ENCODE peak calls at places on chromosomes 4 and X, in seven cellular contexts. Z is heart left ventricle; F is A549; W is uterus; O is naive thymus-derived CD4-positive, alpha-beta T cell; C is GM23338; P is right cardiac atrium. N is an unnamed sample.

GRCh38 chr4:62661821-62662220 is 1461.7 kb downstream of the ADGRL3 start:
- DNase-seq in Z (no peak), F (no peak), W (no peak), O (no peak), C (peak), P (no peak), N (no peak)

GRCh38 chr4:70183168-70183939 is 12.2 kb upstream of the ODAM start:
- DNase-seq in Z (no peak), F (peak), W (no peak), O (no peak), C (peak), P (no peak), N (peak)

GRCh38 chr4:54568184-54568583 is 89.6 kb upstream of the KIT start:
- DNase-seq in Z (no peak), F (no peak), W (no peak), O (no peak), C (no peak), P (no peak), N (peak)

GRCh38 chrX:153648358-153649177 is 1.6 kb downstream of the DUSP9 start:
- DNase-seq in Z (peak), F (no peak), W (peak), O (no peak), C (no peak), P (peak), N (no peak)

GRCh38 chr4:173990126-173990878 is 293.2 kb downstream of the FBXO8 start:
- DNase-seq in Z (no peak), F (peak), W (peak), O (no peak), C (peak), P (no peak), N (no peak)

GRCh38 chr4:87093443-87094123 is 126.8 kb downstream of the KLHL8 start:
- DNase-seq in Z (no peak), F (peak), W (no peak), O (peak), C (peak), P (no peak), N (peak)

GRCh38 chr4:147367841-147368385 is 113.0 kb upstream of the EDNRA start:
- DNase-seq in Z (no peak), F (no peak), W (no peak), O (no peak), C (no peak), P (no peak), N (no peak)

GRCh38 chr4:67333663-67334062 is 211.6 kb downstream of the CENPC start:
- DNase-seq in Z (no peak), F (no peak), W (no peak), O (no peak), C (no peak), P (no peak), N (no peak)

GRCh38 chr4:83012631-83013419 is 2.2 kb upstream of the LIN54 start:
- DNase-seq in Z (peak), F (peak), W (peak), O (peak), C (peak), P (peak), N (peak)

GRCh38 chr4:119490335-119490734 is 138.3 kb downstream of the PDE5A start:
- DNase-seq in Z (no peak), F (peak), W (no peak), O (no peak), C (peak), P (no peak), N (peak)

GRCh38 chr4:138650917-138651564 is 364.5 kb upstream of the NOCT start:
- DNase-seq in Z (no peak), F (peak), W (peak), O (no peak), C (no peak), P (no peak), N (no peak)

GRCh38 chr4:85398276-85398675 is 76.7 kb upstream of the ARHGAP24 start:
- DNase-seq in Z (no peak), F (no peak), W (peak), O (no peak), C (no peak), P (peak), N (no peak)

GRCh38 chrX:9465380-9466114 is 689 bp downstream of the TBL1X start:
- DNase-seq in Z (peak), F (no peak), W (no peak), O (peak), C (peak), P (peak), N (no peak)

GRCh38 chr4:87559090-87559837 is 30.1 kb upstream of the SPARCL1 start:
- DNase-seq in Z (no peak), F (no peak), W (no peak), O (peak), C (peak), P (no peak), N (peak)

GRCh38 chrX:154471870-154472684 is 7.0 kb downstream of the LAGE3 start:
- DNase-seq in Z (no peak), F (no peak), W (peak), O (no peak), C (no peak), P (peak), N (peak)

GRCh38 chrX:122475306-122475705 is 708.8 kb upstream of the GRIA3 start:
- DNase-seq in Z (no peak), F (no peak), W (no peak), O (no peak), C (no peak), P (no peak), N (no peak)

GRCh38 chr4:165190591-165191212 is 16.7 kb upstream of the KLHL2 start:
- DNase-seq in Z (no peak), F (no peak), W (no peak), O (no peak), C (no peak), P (no peak), N (no peak)

GRCh38 chrX:3142259-3143042 is 101.2 kb downstream of the ARSF start:
- DNase-seq in Z (no peak), F (peak), W (no peak), O (no peak), C (no peak), P (no peak), N (no peak)

GRCh38 chr4:135244605-135245146 is 1043.1 kb upstream of the PABPC4L start:
- DNase-seq in Z (no peak), F (no peak), W (no peak), O (no peak), C (peak), P (no peak), N (no peak)

GRCh38 chr4:38529189-38530115 is 134.5 kb upstream of the KLF3 start:
- DNase-seq in Z (no peak), F (no peak), W (no peak), O (peak), C (peak), P (no peak), N (peak)

GRCh38 chr4:89257376-89257775 is 50.2 kb downstream of the GPRIN3 start:
- DNase-seq in Z (no peak), F (no peak), W (no peak), O (no peak), C (no peak), P (no peak), N (no peak)

GRCh38 chr4:80365928-80366327 is 30.4 kb downstream of the CFAP299 start:
- DNase-seq in Z (no peak), F (peak), W (no peak), O (peak), C (peak), P (peak), N (peak)

GRCh38 chrX:1658083-1658463 is 43.2 kb downstream of the ASMT start:
- DNase-seq in Z (no peak), F (peak), W (no peak), O (no peak), C (no peak), P (no peak), N (no peak)

GRCh38 chrX:154718607-154719006 is 32.3 kb downstream of the GAB3 start:
- DNase-seq in Z (no peak), F (no peak), W (no peak), O (no peak), C (no peak), P (no peak), N (no peak)

GRCh38 chr4:53015681-53016080 is 153.6 kb downstream of the RASL11B start:
- DNase-seq in Z (no peak), F (peak), W (peak), O (no peak), C (peak), P (no peak), N (peak)

GRCh38 chrX:49040376-49040955 is 2.7 kb downstream of the TFE3 start:
- DNase-seq in Z (no peak), F (peak), W (no peak), O (no peak), C (peak), P (no peak), N (no peak)

GRCh38 chrX:72340046-72340445 is 34.3 kb upstream of the CITED1 start:
- DNase-seq in Z (no peak), F (no peak), W (no peak), O (no peak), C (no peak), P (no peak), N (no peak)

GRCh38 chrX:150767475-150768131 is 74.4 kb downstream of the MTMR1 start:
- DNase-seq in Z (no peak), F (no peak), W (peak), O (no peak), C (no peak), P (no peak), N (no peak)

GRCh38 chrX:26915064-26915463 is 548.1 kb downstream of the PPP4R3C start:
- DNase-seq in Z (no peak), F (no peak), W (no peak), O (no peak), C (no peak), P (no peak), N (no peak)

GRCh38 chr4:108950158-108950915 is 187.5 kb upstream of the ETNPPL start:
- DNase-seq in Z (no peak), F (no peak), W (no peak), O (no peak), C (no peak), P (no peak), N (no peak)

GRCh38 chrX:119655125-119655524 is 37.8 kb downstream of the SEPTIN6 start:
- DNase-seq in Z (no peak), F (peak), W (peak), O (no peak), C (no peak), P (no peak), N (no peak)

GRCh38 chr4:151169223-151169622 is 69.8 kb downstream of the RPS3A start:
- DNase-seq in Z (peak), F (no peak), W (peak), O (no peak), C (no peak), P (peak), N (peak)
- H3K27ac ChIP-seq in Z (peak), F (no peak), W (peak), O (no peak), C (no peak), P (no peak), N (no peak)

GRCh38 chr4:71230258-71230594 is 108.6 kb upstream of the SLC4A4 start:
- DNase-seq in Z (no peak), F (no peak), W (no peak), O (no peak), C (no peak), P (no peak), N (peak)
- H3K4me3 ChIP-seq in Z (no peak), F (no peak), W (no peak), O (no peak), C (no peak), P (no peak), N (no peak)

GRCh38 chrX:65679071-65679540 is 11.7 kb downstream of the MSN start:
- DNase-seq in Z (no peak), F (peak), W (no peak), O (no peak), C (no peak), P (no peak), N (no peak)

GRCh38 chrX:65673857-65674350 is 6.5 kb downstream of the MSN start:
- DNase-seq in Z (no peak), F (no peak), W (no peak), O (no peak), C (no peak), P (no peak), N (no peak)

GRCh38 chrX:65681810-65682209 is 14.4 kb downstream of the MSN start:
- DNase-seq in Z (no peak), F (no peak), W (no peak), O (no peak), C (no peak), P (no peak), N (no peak)

GRCh38 chrX:65674351-65674893 is 7.0 kb downstream of the MSN start:
- DNase-seq in Z (no peak), F (no peak), W (no peak), O (no peak), C (no peak), P (no peak), N (no peak)

GRCh38 chrX:65677954-65678469 is 10.6 kb downstream of the MSN start:
- DNase-seq in Z (no peak), F (peak), W (peak), O (no peak), C (no peak), P (no peak), N (no peak)
- H3K27ac ChIP-seq in Z (peak), F (peak), W (peak), O (no peak), C (no peak), P (peak), N (peak)

DNA sequence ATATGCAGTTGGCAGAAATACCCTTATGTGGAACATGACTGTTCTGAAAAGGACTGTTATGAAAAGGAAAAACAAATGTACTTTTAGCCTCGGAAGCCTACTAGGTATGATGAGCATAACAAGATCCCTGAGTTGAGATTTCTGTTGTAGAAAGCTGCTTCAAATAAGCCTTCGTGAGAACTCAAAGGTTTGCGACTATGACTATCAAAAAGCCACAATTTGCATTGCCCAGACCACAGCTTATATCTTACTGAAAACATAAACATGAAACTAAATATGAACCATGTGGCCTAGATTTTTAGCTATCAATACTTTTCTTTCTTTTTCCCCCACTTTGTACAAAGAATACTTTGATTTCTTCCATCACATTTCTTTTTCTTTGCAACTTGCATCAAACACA is 398.2 kb upstream of the LCORL start:
- DNase-seq in Z (no peak), F (no peak), W (no peak), O (no peak), C (no peak), P (no peak), N (no peak)
- H3K4me3 ChIP-seq in Z (no peak), F (no peak), W (no peak), O (no peak), C (no peak), P (no peak), N (no peak)

GRCh38 chr4:76213415-76214268 is at the start of gene SCARB2:
- DNase-seq in Z (peak), F (peak), W (peak), O (peak), C (peak), P (peak), N (peak)

GRCh38 chr4:76216521-76216920 is 2.9 kb upstream of the SCARB2 start:
- DNase-seq in Z (no peak), F (no peak), W (no peak), O (no peak), C (no peak), P (no peak), N (no peak)

GRCh38 chr4:76214269-76214628 is 625 bp upstream of the SCARB2 start:
- DNase-seq in Z (no peak), F (no peak), W (no peak), O (no peak), C (peak), P (no peak), N (peak)

GRCh38 chr4:76216975-76217814 is 3.6 kb upstream of the SCARB2 start:
- DNase-seq in Z (no peak), F (no peak), W (no peak), O (no peak), C (peak), P (no peak), N (peak)

DNA sequence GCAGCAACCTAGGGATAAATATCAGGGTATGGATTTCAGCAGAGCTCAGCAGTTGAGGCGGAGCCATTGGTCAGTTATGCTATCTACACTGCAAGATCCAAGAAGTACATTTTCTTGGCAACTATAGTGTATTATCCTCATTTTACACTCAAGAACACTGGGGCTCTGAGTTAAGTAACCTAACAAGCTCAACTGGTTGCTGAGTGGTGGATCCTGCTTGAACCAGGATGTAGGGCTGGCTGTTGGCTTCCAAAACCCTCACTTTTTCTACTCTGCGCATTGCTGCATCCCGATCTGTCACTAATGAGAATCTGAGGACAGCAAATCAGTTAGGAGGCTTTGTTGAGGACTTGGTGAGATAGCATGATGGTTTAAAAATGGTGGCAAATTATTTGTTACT is 1.5 kb upstream of the SCARB2 start:
- DNase-seq in Z (no peak), F (no peak), W (no peak), O (no peak), C (no peak), P (no peak), N (no peak)
- H3K27ac ChIP-seq in Z (no peak), F (peak), W (peak), O (peak), C (no peak), P (no peak), N (peak)

DNA sequence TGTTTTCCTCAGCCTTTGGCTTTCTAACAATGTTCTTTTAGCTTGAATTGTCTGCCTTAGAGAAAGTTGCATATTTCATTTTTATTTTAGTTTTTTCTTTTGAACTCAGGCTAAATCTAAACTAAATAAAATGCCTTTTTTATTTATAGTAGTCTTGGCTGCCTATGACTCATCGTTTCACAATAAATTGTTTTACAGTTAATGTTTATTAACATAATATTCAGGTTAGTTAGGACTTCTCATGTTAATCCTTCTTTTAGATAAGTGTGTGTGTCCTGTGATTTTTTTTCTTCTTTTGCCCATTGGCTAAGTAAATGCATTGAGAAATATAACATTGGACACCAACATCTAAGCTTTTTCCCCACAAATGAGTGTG is 1.6 kb downstream of the RP2 start:
- DNase-seq in Z (no peak), F (no peak), W (no peak), O (no peak), C (no peak), P (no peak), N (no peak)
- H3K4me3 ChIP-seq in Z (peak), F (peak), W (no peak), O (peak), C (peak), P (peak), N (no peak)

N was measured in small intestine.